ENCODE peak calls at places on chromosomes 2 and 18, in five cellular contexts. One of them, this sample, is unnamed.

GRCh38 chr2:27844821-27845255 is 45.3 kb downstream of the RBKS start:
- DNase-seq in trophoblast cell: no peak
- DNase-seq in neuronal stem cell: no peak
- DNase-seq in H1: no peak
- DNase-seq in H9: no peak
- DNase-seq in this sample: no peak

GRCh38 chr2:20148411-20148810 is 76.5 kb downstream of the SDC1 start:
- DNase-seq in trophoblast cell: no peak
- DNase-seq in neuronal stem cell: no peak
- DNase-seq in H9: no peak
- DNase-seq in H1: no peak
- DNase-seq in this sample: no peak

GRCh38 chr2:221704442-221704841 is 132.3 kb upstream of the EPHA4 start:
- DNase-seq in neuronal stem cell: no peak
- DNase-seq in trophoblast cell: no peak
- DNase-seq in H1: no peak
- DNase-seq in H9: no peak
- DNase-seq in this sample: no peak

GRCh38 chr18:28086530-28087172 is 90.3 kb downstream of the CDH2 start:
- DNase-seq in H1: no peak
- DNase-seq in neuronal stem cell: peak
- DNase-seq in trophoblast cell: no peak
- DNase-seq in H9: no peak
- DNase-seq in this sample: no peak

GRCh38 chr2:67065046-67065445 is 332.1 kb upstream of the ETAA1 start:
- DNase-seq in H9: no peak
- DNase-seq in H1: no peak
- DNase-seq in trophoblast cell: no peak
- DNase-seq in neuronal stem cell: no peak
- DNase-seq in this sample: no peak

GRCh38 chr2:141029424-141030078 is 1101.3 kb downstream of the LRP1B start:
- DNase-seq in H1: no peak
- DNase-seq in trophoblast cell: no peak
- DNase-seq in H9: peak
- DNase-seq in neuronal stem cell: no peak
- DNase-seq in this sample: no peak

GRCh38 chr2:198137733-198138132 is 333.3 kb downstream of the PLCL1 start:
- DNase-seq in H1: no peak
- DNase-seq in H9: peak
- DNase-seq in neuronal stem cell: no peak
- DNase-seq in trophoblast cell: no peak
- DNase-seq in this sample: no peak

GRCh38 chr2:153858250-153858649 is 13.5 kb upstream of the GALNT13 start:
- DNase-seq in trophoblast cell: no peak
- DNase-seq in H1: no peak
- DNase-seq in neuronal stem cell: no peak
- DNase-seq in H9: no peak
- DNase-seq in this sample: no peak

GRCh38 chr18:74040459-74041332 is 106.9 kb downstream of the FBXO15 start:
- DNase-seq in H9: peak
- DNase-seq in H1: peak
- DNase-seq in trophoblast cell: peak
- DNase-seq in neuronal stem cell: peak
- DNase-seq in this sample: peak

GRCh38 chr2:79159030-79159429 is 523 bp downstream of the REG3A start:
- DNase-seq in neuronal stem cell: no peak
- DNase-seq in H9: no peak
- DNase-seq in trophoblast cell: no peak
- DNase-seq in H1: no peak
- DNase-seq in this sample: no peak

GRCh38 chr18:9612215-9612830 is 2.0 kb downstream of the PPP4R1 start:
- DNase-seq in neuronal stem cell: no peak
- DNase-seq in trophoblast cell: peak
- DNase-seq in H9: no peak
- DNase-seq in H1: no peak
- DNase-seq in this sample: peak

GRCh38 chr2:173109253-173110188 is 33.9 kb downstream of the MAP3K20 start:
- DNase-seq in neuronal stem cell: no peak
- DNase-seq in H9: no peak
- DNase-seq in trophoblast cell: peak
- DNase-seq in H1: no peak
- DNase-seq in this sample: peak

GRCh38 chr18:54031243-54031642 is 193.2 kb downstream of the MBD2 start:
- DNase-seq in H9: no peak
- DNase-seq in H1: no peak
- DNase-seq in neuronal stem cell: no peak
- DNase-seq in trophoblast cell: no peak
- DNase-seq in this sample: no peak

GRCh38 chr2:99867690-99868089 is 274.7 kb downstream of the AFF3 start:
- DNase-seq in H9: no peak
- DNase-seq in H1: no peak
- DNase-seq in neuronal stem cell: no peak
- DNase-seq in trophoblast cell: peak
- DNase-seq in this sample: peak

GRCh38 chr2:31088516-31089195 is 49.6 kb downstream of the GALNT14 start:
- DNase-seq in H1: no peak
- DNase-seq in trophoblast cell: no peak
- DNase-seq in neuronal stem cell: no peak
- DNase-seq in H9: no peak
- DNase-seq in this sample: no peak

GRCh38 chr2:180730976-180731375 is 249.4 kb upstream of the UBE2E3 start:
- DNase-seq in trophoblast cell: no peak
- DNase-seq in H9: no peak
- DNase-seq in neuronal stem cell: no peak
- DNase-seq in H1: no peak
- DNase-seq in this sample: no peak

GRCh38 chr2:78035804-78036203 is 513.6 kb upstream of the LRRTM4 start:
- DNase-seq in H1: no peak
- DNase-seq in H9: peak
- DNase-seq in neuronal stem cell: no peak
- DNase-seq in trophoblast cell: no peak
- DNase-seq in this sample: no peak

GRCh38 chr2:105644174-105644980 is 100.3 kb upstream of the NCK2 start:
- DNase-seq in trophoblast cell: no peak
- DNase-seq in neuronal stem cell: no peak
- DNase-seq in H9: no peak
- DNase-seq in H1: no peak
- DNase-seq in this sample: peak

GRCh38 chr2:232624554-232624842 is 8.9 kb upstream of the EFHD1 start:
- DNase-seq in H1: no peak
- DNase-seq in H9: no peak
- DNase-seq in neuronal stem cell: no peak
- DNase-seq in trophoblast cell: no peak
- DNase-seq in this sample: peak

GRCh38 chr2:213847316-213847715 is 563.1 kb downstream of the SPAG16 start:
- DNase-seq in H1: no peak
- DNase-seq in neuronal stem cell: no peak
- DNase-seq in H9: no peak
- DNase-seq in trophoblast cell: no peak
- DNase-seq in this sample: no peak

GRCh38 chr18:59715966-59716369 is 18.7 kb upstream of the CCBE1 start:
- DNase-seq in H9: no peak
- DNase-seq in trophoblast cell: peak
- DNase-seq in H1: no peak
- DNase-seq in neuronal stem cell: no peak
- DNase-seq in this sample: peak

GRCh38 chr18:59715445-59715844 is 18.2 kb upstream of the CCBE1 start:
- DNase-seq in H9: no peak
- DNase-seq in H1: no peak
- DNase-seq in trophoblast cell: no peak
- DNase-seq in neuronal stem cell: no peak
- DNase-seq in this sample: peak

GRCh38 chr18:59718108-59719057 is 21.2 kb upstream of the CCBE1 start:
- DNase-seq in trophoblast cell: peak
- DNase-seq in H1: no peak
- DNase-seq in neuronal stem cell: no peak
- DNase-seq in H9: no peak
- DNase-seq in this sample: peak

GRCh38 chr18:59719533-59720325 is 22.5 kb upstream of the CCBE1 start:
- DNase-seq in H1: no peak
- DNase-seq in H9: no peak
- DNase-seq in neuronal stem cell: no peak
- DNase-seq in trophoblast cell: no peak
- DNase-seq in this sample: peak

DNA sequence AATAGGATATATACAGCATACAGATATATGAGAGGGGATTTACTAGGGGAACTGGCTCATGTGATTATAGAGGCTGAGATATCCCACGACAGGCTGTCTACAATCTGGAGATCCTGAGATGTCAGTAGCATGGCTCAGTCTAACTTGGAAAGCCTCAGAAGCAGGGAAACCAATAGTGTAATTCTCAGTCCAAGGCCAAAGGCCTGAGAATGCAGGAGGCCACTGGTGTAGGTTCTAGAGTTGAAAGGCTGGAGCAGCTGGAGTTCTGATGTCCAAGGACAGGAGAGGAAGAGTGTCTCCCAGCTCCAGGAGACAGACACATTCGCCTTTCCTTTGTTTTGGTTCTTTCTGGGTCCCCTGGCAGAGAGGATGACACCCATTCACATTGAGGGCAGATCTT is 20.1 kb upstream of the CCBE1 start:
- DNase-seq in H1: no peak
- DNase-seq in H9: no peak
- DNase-seq in neuronal stem cell: no peak
- DNase-seq in trophoblast cell: no peak
- DNase-seq in this sample: no peak
- H3K14ac ChIP-seq in H1: no peak
- H3K14ac ChIP-seq in H9: no peak
- H3K14ac ChIP-seq in neuronal stem cell: no peak
- H3K14ac ChIP-seq in trophoblast cell: no peak
- H3K14ac ChIP-seq in this sample: no peak

GRCh38 chr2:44930274-44930826 is 11.2 kb upstream of the SIX3 start:
- DNase-seq in trophoblast cell: no peak
- DNase-seq in H1: peak
- DNase-seq in H9: peak
- DNase-seq in neuronal stem cell: no peak
- DNase-seq in this sample: no peak
- H2BK12ac ChIP-seq in trophoblast cell: no peak
- H2BK12ac ChIP-seq in H1: no peak
- H2BK12ac ChIP-seq in H9: no peak
- H2BK12ac ChIP-seq in neuronal stem cell: no peak
- H2BK12ac ChIP-seq in this sample: no peak

GRCh38 chr2:120828066-120828465 is 92.4 kb downstream of the GLI2 start:
- DNase-seq in trophoblast cell: no peak
- DNase-seq in H9: no peak
- DNase-seq in neuronal stem cell: no peak
- DNase-seq in H1: no peak
- DNase-seq in this sample: no peak

GRCh38 chr2:120830096-120830830 is 94.6 kb downstream of the GLI2 start:
- DNase-seq in neuronal stem cell: no peak
- DNase-seq in H1: no peak
- DNase-seq in trophoblast cell: no peak
- DNase-seq in H9: no peak
- DNase-seq in this sample: no peak

GRCh38 chr2:120829633-120830025 is 94.0 kb downstream of the GLI2 start:
- DNase-seq in trophoblast cell: no peak
- DNase-seq in H1: no peak
- DNase-seq in neuronal stem cell: no peak
- DNase-seq in H9: no peak
- DNase-seq in this sample: no peak

GRCh38 chr2:120831106-120831505 is 95.4 kb downstream of the GLI2 start:
- DNase-seq in trophoblast cell: no peak
- DNase-seq in H9: no peak
- DNase-seq in neuronal stem cell: no peak
- DNase-seq in H1: no peak
- DNase-seq in this sample: no peak

GRCh38 chr2:120828832-120829632 is 93.4 kb downstream of the GLI2 start:
- DNase-seq in H9: no peak
- DNase-seq in trophoblast cell: no peak
- DNase-seq in H1: no peak
- DNase-seq in neuronal stem cell: no peak
- DNase-seq in this sample: no peak
- H3K14ac ChIP-seq in H9: no peak
- H3K14ac ChIP-seq in trophoblast cell: no peak
- H3K14ac ChIP-seq in H1: no peak
- H3K14ac ChIP-seq in neuronal stem cell: peak
- H3K14ac ChIP-seq in this sample: peak

GRCh38 chr18:13136056-13136688 is 82.4 kb upstream of the LDLRAD4 start:
- DNase-seq in trophoblast cell: no peak
- DNase-seq in neuronal stem cell: peak
- DNase-seq in H1: no peak
- DNase-seq in H9: no peak
- DNase-seq in this sample: no peak

GRCh38 chr18:13136689-13137040 is 81.9 kb upstream of the LDLRAD4 start:
- DNase-seq in neuronal stem cell: no peak
- DNase-seq in H9: peak
- DNase-seq in H1: peak
- DNase-seq in trophoblast cell: no peak
- DNase-seq in this sample: no peak

GRCh38 chr18:13137041-13137938 is 81.3 kb upstream of the LDLRAD4 start:
- DNase-seq in trophoblast cell: no peak
- DNase-seq in neuronal stem cell: no peak
- DNase-seq in H1: no peak
- DNase-seq in H9: no peak
- DNase-seq in this sample: no peak

GRCh38 chr18:13137939-13138821 is 80.4 kb upstream of the LDLRAD4 start:
- DNase-seq in H9: no peak
- DNase-seq in neuronal stem cell: no peak
- DNase-seq in trophoblast cell: peak
- DNase-seq in H1: no peak
- DNase-seq in this sample: no peak

DNA sequence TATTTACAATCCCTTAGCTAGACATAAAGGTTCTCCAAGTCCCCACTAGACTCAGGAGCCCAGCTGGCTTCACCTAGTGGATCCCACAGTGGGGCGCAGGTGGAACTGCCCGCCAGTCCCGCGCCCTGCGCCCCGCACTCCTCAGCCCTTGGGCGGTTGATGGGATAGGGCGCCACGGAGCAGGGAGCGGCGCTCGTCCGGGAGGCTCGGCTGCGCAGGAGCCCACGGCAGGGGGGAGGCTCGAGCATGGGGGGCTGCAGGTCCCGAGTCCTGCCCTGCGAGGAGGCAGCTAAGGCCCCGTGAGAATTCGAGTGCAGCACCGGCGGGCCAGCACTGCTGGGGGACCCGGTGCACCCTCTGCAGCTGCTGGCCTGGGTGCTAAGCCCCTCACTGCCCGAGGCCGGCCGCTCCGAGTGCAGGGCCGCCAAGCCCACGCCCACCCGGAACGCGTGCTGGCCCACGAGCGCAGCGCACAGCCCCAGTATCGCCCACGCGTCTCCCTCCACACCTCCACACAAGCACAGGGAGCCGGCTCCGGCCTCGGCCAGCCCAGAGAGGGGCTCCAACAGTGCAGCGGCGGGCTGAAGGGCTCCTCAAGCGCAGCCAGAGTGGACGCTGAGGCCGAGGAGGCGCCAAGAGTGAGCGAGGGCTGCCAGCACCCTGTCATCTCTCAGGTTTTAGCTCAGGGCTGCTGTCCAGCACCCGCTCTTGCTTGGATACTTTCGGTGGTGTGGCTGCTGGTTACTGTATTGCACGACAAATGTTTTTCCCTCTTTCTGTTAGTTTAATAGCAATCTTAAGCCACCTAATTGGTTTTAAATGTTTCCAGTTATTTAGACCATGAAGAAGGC is 83.8 kb upstream of the LDLRAD4 start:
- DNase-seq in trophoblast cell: no peak
- DNase-seq in H9: no peak
- DNase-seq in H1: no peak
- DNase-seq in neuronal stem cell: no peak
- DNase-seq in this sample: no peak
- H2BK12ac ChIP-seq in trophoblast cell: no peak
- H2BK12ac ChIP-seq in H9: no peak
- H2BK12ac ChIP-seq in H1: no peak
- H2BK12ac ChIP-seq in neuronal stem cell: no peak
- H2BK12ac ChIP-seq in this sample: no peak